ENCODE peak calls at places on chromosomes 5 and 9, in seven cellular contexts. T, B, P, L, C, O and A are unnamed samples.
A peak's percentile ranks its signal among the peaks of the same experiment; 100 is the strongest.

GRCh38 chr5:170748986-170749385 is 34.5 kb upstream of the GABRP start:
- DNase-seq in T (no peak), B (no peak), P (no peak), L (no peak), C (no peak), O (no peak), A (no peak)

GRCh38 chr9:125650271-125650737 is 56.7 kb downstream of the MAPKAP1 start:
- DNase-seq in T (peak; percentile 81), B (no peak), P (no peak), L (peak; percentile 51), C (no peak), O (peak; percentile 46), A (no peak)

GRCh38 chr5:173775261-173775660 is 112.9 kb upstream of the CPEB4 start:
- DNase-seq in T (no peak), B (no peak), P (no peak), L (no peak), C (no peak), O (no peak), A (no peak)

GRCh38 chr5:132979367-132979935 is 16.0 kb upstream of the AFF4 start:
- DNase-seq in T (peak; percentile 34), B (no peak), P (no peak), L (no peak), C (no peak), O (peak; percentile 52), A (no peak)

GRCh38 chr9:116760636-116761035 is 73.5 kb downstream of the TRIM32 start:
- DNase-seq in T (no peak), B (peak; percentile 78), P (no peak), L (peak; percentile 29), C (no peak), O (no peak), A (no peak)

GRCh38 chr5:160045004-160045403 is 36.1 kb downstream of the TTC1 start:
- DNase-seq in T (no peak), B (no peak), P (no peak), L (peak; percentile 29), C (no peak), O (no peak), A (no peak)

GRCh38 chr5:39670391-39670790 is 245.6 kb upstream of the DAB2 start:
- DNase-seq in T (no peak), B (no peak), P (no peak), L (no peak), C (no peak), O (no peak), A (no peak)

GRCh38 chr5:1973391-1974013 is 90.8 kb upstream of the IRX4 start:
- DNase-seq in T (no peak), B (no peak), P (no peak), L (peak; percentile 18), C (no peak), O (no peak), A (no peak)

GRCh38 chr9:31674264-31674663 is 710.2 kb upstream of the ACO1 start:
- DNase-seq in T (no peak), B (no peak), P (no peak), L (no peak), C (no peak), O (no peak), A (no peak)

GRCh38 chr5:108214857-108215256 is 167.0 kb downstream of the FBXL17 start:
- DNase-seq in T (no peak), B (no peak), P (no peak), L (no peak), C (no peak), O (no peak), A (no peak)

GRCh38 chr9:38527507-38527906 is 92.9 kb downstream of the ANKRD18A start:
- DNase-seq in T (no peak), B (no peak), P (no peak), L (peak; percentile 2), C (no peak), O (no peak), A (no peak)

GRCh38 chr5:103428411-103428871 is 134.1 kb downstream of the NUDT12 start:
- DNase-seq in T (no peak), B (no peak), P (peak; percentile 38), L (no peak), C (no peak), O (peak; percentile 86), A (no peak)

GRCh38 chr9:131522257-131523085 is 8.6 kb downstream of the UCK1 start:
- DNase-seq in T (no peak), B (no peak), P (no peak), L (no peak), C (no peak), O (no peak), A (no peak)

GRCh38 chr9:34332370-34332964 is 3.1 kb downstream of the NUDT2 start:
- DNase-seq in T (peak; percentile 64), B (peak; percentile 77), P (no peak), L (peak; percentile 65), C (no peak), O (peak; percentile 55), A (peak; percentile 54)

DNA sequence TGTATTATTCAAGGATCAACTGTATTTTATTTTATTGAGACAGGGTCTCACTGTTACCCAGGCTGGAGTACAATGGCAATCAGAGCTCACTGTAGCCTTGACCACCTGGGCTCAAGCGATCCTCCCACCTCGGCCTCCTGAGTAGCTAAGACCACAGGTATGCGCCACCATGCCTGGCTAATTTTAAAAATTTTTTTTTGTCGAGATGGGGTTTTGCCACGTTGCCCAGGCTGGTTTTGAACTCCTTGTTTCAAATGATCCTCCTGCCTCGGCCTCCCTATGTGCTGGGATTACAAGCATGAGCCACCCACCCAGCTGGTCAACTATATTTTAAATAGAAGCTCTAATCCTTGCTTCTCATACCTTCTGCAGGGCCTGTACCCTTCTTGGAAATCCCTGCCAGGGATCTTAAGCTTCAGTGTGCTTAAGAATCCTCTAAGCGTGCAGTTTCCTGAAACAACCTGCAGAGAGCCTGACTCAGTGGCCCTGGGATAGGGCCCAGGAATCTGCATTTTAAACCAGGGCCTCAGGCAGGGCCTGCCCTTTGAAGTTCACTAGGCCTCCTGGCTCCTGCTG is 2.9 kb downstream of the AKNA start:
- DNase-seq in T (no peak), B (no peak), P (no peak), L (no peak), C (no peak), O (no peak), A (no peak)
- H3K4me1 ChIP-seq in T (peaks cover 38% of the 10 kb centered on the region), B (peaks cover 88% of the 10 kb centered on the region), P (peaks cover 80% of the 10 kb centered on the region), L (peaks cover 7% of the 10 kb centered on the region), C (no peaks in the 10 kb centered on the region), O (peaks cover 36% of the 10 kb centered on the region), A (no peaks in the 10 kb centered on the region)

GRCh38 chr9:92141144-92142129 is 26.2 kb upstream of the SPTLC1 start:
- DNase-seq in T (peak; percentile 36), B (no peak), P (no peak), L (no peak), C (peak; percentile 79), O (no peak), A (no peak)

GRCh38 chr9:92142329-92142728 is 27.1 kb upstream of the SPTLC1 start:
- DNase-seq in T (no peak), B (no peak), P (no peak), L (no peak), C (no peak), O (no peak), A (no peak)

GRCh38 chr9:92138157-92138959 is 23.1 kb upstream of the SPTLC1 start:
- DNase-seq in T (peak; percentile 70), B (peak; percentile 92), P (peak; percentile 66), L (peak; percentile 66), C (peak; percentile 92), O (peak; percentile 55), A (peak; percentile 67)

GRCh38 chr9:92140754-92141143 is 25.5 kb upstream of the SPTLC1 start:
- DNase-seq in T (no peak), B (no peak), P (no peak), L (no peak), C (no peak), O (no peak), A (no peak)

DNA sequence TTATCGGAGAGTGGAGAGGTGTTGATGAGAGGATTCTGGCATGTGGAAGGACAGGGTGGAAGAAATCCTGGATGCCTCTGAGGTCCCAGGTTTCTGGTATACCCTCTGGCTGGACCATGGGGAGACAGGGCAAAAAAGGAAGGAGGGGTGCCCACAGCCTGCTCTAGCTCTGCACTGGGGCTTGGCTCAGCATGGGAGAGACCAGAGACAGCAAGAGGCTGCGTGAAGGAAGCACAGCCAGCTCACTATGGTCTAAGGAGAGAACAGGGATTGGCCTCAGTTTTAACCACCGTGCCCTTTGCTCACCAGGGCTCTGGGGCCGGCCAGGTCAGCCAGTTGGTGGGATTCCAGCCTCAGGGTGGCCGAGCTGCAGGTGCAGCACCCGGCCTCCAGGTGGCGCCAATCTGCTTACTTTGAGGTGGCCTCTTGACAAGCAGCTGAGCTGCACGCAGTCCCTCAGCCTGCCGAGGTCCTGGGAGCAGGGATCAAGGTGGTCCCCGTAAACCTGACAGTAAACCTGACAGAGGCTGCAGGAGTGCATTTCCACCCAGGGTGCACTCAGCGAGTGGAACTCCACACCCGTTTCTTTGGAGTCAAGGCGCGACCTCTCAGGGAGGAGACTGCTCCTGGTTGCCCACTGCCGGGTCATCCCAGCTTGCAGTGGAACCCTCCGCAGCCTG is 25.0 kb upstream of the SPTLC1 start:
- DNase-seq in T (peak; percentile 76), B (peak; percentile 87), P (peak; percentile 72), L (peak; percentile 88), C (peak; percentile 93), O (peak; percentile 65), A (peak; percentile 82)
- H3K4me3 ChIP-seq in T (peak overlapping the region; percentile 78), B (no peak overlapping the region), P (peak overlapping the region; percentile 52), L (no peak overlapping the region), C (no peak overlapping the region), O (peak overlapping the region; percentile 65), A (peak overlapping the region; percentile 19)

DNA sequence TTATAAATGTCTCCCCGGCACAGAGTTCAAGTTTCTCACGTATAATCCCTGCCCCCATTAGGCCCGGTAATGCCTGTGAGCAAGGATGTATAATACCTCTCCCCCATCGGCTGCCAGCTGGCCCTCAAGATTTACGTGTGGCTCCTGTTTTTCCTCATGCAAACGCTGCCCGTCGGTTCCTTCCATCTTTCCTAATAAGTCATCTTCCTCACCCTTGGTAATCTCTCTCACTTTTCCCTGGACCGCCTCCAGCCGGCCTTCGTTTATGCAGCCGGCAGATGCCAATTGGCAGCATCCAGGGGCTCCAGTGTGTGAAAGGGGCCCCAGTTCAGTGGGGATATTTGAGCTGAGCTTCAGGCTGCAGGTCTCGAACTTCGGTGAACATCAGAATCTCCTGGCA is 86.5 kb upstream of the NEURL1B start:
- DNase-seq in T (no peak), B (no peak), P (no peak), L (no peak), C (peak; percentile 45), O (no peak), A (no peak)
- H3K4me1 ChIP-seq in T (peaks cover 9% of the 10 kb centered on the region), B (no peaks in the 10 kb centered on the region), P (peaks cover 41% of the 10 kb centered on the region), L (no peaks in the 10 kb centered on the region), C (no peaks in the 10 kb centered on the region), O (peaks cover 10% of the 10 kb centered on the region), A (no peaks in the 10 kb centered on the region)

GRCh38 chr5:139789845-139790189 is 5.8 kb upstream of the PSD2 start:
- DNase-seq in T (no peak), B (no peak), P (no peak), L (no peak), C (no peak), O (no peak), A (no peak)

GRCh38 chr5:139787568-139788293 is 7.9 kb upstream of the PSD2 start:
- DNase-seq in T (peak; percentile 83), B (peak; percentile 88), P (peak; percentile 88), L (peak; percentile 85), C (peak; percentile 97), O (peak; percentile 52), A (peak; percentile 85)

GRCh38 chr5:139787257-139787567 is 8.4 kb upstream of the PSD2 start:
- DNase-seq in T (no peak), B (no peak), P (no peak), L (no peak), C (no peak), O (no peak), A (no peak)

GRCh38 chr5:139789116-139789844 is 6.3 kb upstream of the PSD2 start:
- DNase-seq in T (no peak), B (no peak), P (no peak), L (no peak), C (no peak), O (no peak), A (no peak)

GRCh38 chr5:139788294-139788875 is 7.2 kb upstream of the PSD2 start:
- DNase-seq in T (no peak), B (no peak), P (no peak), L (no peak), C (no peak), O (no peak), A (no peak)
- H3K4me3 ChIP-seq in T (peak overlapping the region; percentile 70), B (no peak overlapping the region), P (peak overlapping the region; percentile 73), L (no peak overlapping the region), C (no peak overlapping the region), O (peak overlapping the region; percentile 20), A (no peak overlapping the region)